ENCODE peak calls at places on chromosome 16, in seven cellular contexts. E, T, F, L, G, P and N are unnamed samples.

GRCh38 chr16:88651276-88651988 is 579 bp upstream of the CYBA start:
- DNase-seq in E (no peak), T (no peak), F (peak; percentile 64), L (no peak), G (peak; percentile 64), P (no peak), N (peak; percentile 75)

GRCh38 chr16:49698416-49698815 is 157.5 kb downstream of the ZNF423 start:
- DNase-seq in E (no peak), T (no peak), F (no peak), L (no peak), G (no peak), P (no peak), N (no peak)

GRCh38 chr16:85798901-85799496 is 345 bp downstream of the EMC8 start:
- DNase-seq in E (no peak), T (peak; percentile 87), F (peak; percentile 10), L (peak; percentile 21), G (no peak), P (peak; percentile 53), N (no peak)

GRCh38 chr16:83365166-83365565 is 442.6 kb upstream of the HSBP1 start:
- DNase-seq in E (no peak), T (no peak), F (no peak), L (no peak), G (no peak), P (no peak), N (no peak)

GRCh38 chr16:88461291-88462269 is 8.5 kb downstream of the ZFPM1 start:
- DNase-seq in E (no peak), T (peak; percentile 96), F (no peak), L (no peak), G (no peak), P (no peak), N (no peak)

GRCh38 chr16:72612271-72612670 is 435.7 kb downstream of the ZFHX3 start:
- DNase-seq in E (no peak), T (no peak), F (no peak), L (no peak), G (no peak), P (no peak), N (no peak)

GRCh38 chr16:57981636-57982035 is 10.7 kb upstream of the CNGB1 start:
- DNase-seq in E (no peak), T (no peak), F (no peak), L (no peak), G (no peak), P (no peak), N (no peak)

GRCh38 chr16:85610446-85611204 is 2.5 kb upstream of the GSE1 start:
- DNase-seq in E (peak; percentile 70), T (peak; percentile 95), F (peak; percentile 82), L (peak; percentile 83), G (peak; percentile 91), P (peak; percentile 93), N (peak; percentile 87)

GRCh38 chr16:986925-987581 is 5.5 kb downstream of the SOX8 start:
- DNase-seq in E (no peak), T (no peak), F (no peak), L (no peak), G (peak; percentile 12), P (no peak), N (no peak)

GRCh38 chr16:22216191-22216831 is 10.2 kb downstream of the EEF2K start:
- DNase-seq in E (no peak), T (no peak), F (no peak), L (no peak), G (no peak), P (no peak), N (no peak)

GRCh38 chr16:85166699-85167588 is 54.7 kb upstream of the CIBAR2 start:
- DNase-seq in E (no peak), T (no peak), F (no peak), L (no peak), G (no peak), P (no peak), N (no peak)

GRCh38 chr16:68287276-68288251 is 23.2 kb downstream of the SLC7A6OS start:
- DNase-seq in E (peak; percentile 65), T (no peak), F (peak; percentile 30), L (peak; percentile 95), G (no peak), P (peak; percentile 64), N (no peak)

GRCh38 chr16:81214745-81215166 is 23.7 kb upstream of the BCO1 start:
- DNase-seq in E (no peak), T (peak; percentile 89), F (no peak), L (no peak), G (no peak), P (no peak), N (no peak)

GRCh38 chr16:88329726-88330700 is 52.7 kb upstream of the ZNF469 start:
- DNase-seq in E (no peak), T (no peak), F (no peak), L (no peak), G (no peak), P (no peak), N (no peak)

GRCh38 chr16:56776562-56776961 is 46.6 kb downstream of the NUP93 start:
- DNase-seq in E (no peak), T (no peak), F (no peak), L (no peak), G (peak; percentile 24), P (no peak), N (no peak)

GRCh38 chr16:56999409-57000270 is 10.3 kb downstream of the NLRC5 start:
- DNase-seq in E (no peak), T (peak; percentile 16), F (peak; percentile 39), L (no peak), G (no peak), P (no peak), N (no peak)

GRCh38 chr16:12659871-12660270 is 143.8 kb downstream of the CPPED1 start:
- DNase-seq in E (no peak), T (no peak), F (no peak), L (no peak), G (no peak), P (no peak), N (no peak)

GRCh38 chr16:4989391-4990006 is 31.4 kb downstream of the SEC14L5 start:
- DNase-seq in E (no peak), T (peak; percentile 21), F (no peak), L (no peak), G (no peak), P (no peak), N (no peak)

GRCh38 chr16:24093049-24093448 is 163.1 kb upstream of the CACNG3 start:
- DNase-seq in E (no peak), T (no peak), F (no peak), L (no peak), G (no peak), P (no peak), N (no peak)

GRCh38 chr16:2954647-2955381 is 9.3 kb upstream of the KREMEN2 start:
- DNase-seq in E (no peak), T (peak; percentile 77), F (no peak), L (no peak), G (no peak), P (no peak), N (no peak)

GRCh38 chr16:50245417-50246298 is 20.7 kb upstream of the ADCY7 start:
- DNase-seq in E (peak; percentile 32), T (peak; percentile 87), F (peak; percentile 80), L (peak; percentile 48), G (no peak), P (peak; percentile 46), N (no peak)

GRCh38 chr16:28188085-28188916 is 23.5 kb downstream of the XPO6 start:
- DNase-seq in E (no peak), T (no peak), F (no peak), L (peak; percentile 43), G (no peak), P (no peak), N (no peak)

GRCh38 chr16:63185235-63185780 is 1149.1 kb upstream of the CDH8 start:
- DNase-seq in E (no peak), T (peak; percentile 26), F (no peak), L (no peak), G (no peak), P (no peak), N (no peak)

GRCh38 chr16:70611224-70611598 is 35.1 kb upstream of the IL34 start:
- DNase-seq in E (no peak), T (peak; percentile 61), F (no peak), L (no peak), G (no peak), P (no peak), N (no peak)

GRCh38 chr16:69397821-69398521 is 12.2 kb upstream of the TERF2 start:
- DNase-seq in E (no peak), T (peak; percentile 56), F (no peak), L (peak; percentile 72), G (no peak), P (peak; percentile 76), N (no peak)

GRCh38 chr16:87416826-87417471 is 24.8 kb downstream of the MAP1LC3B start:
- DNase-seq in E (no peak), T (no peak), F (no peak), L (peak; percentile 46), G (no peak), P (peak; percentile 58), N (no peak)